ENCODE peak calls at places on chromosomes 16 and 17, in six cellular contexts. O is heart right ventricle, Z is OCI-LY7, R is fibroblast of lung, H is dorsolateral prefrontal cortex, A is A549. Q is an unnamed sample.

GRCh38 chr16:28195859-28196258 is 15.9 kb downstream of the XPO6 start:
- DNase-seq in R (no peak), Z (no peak), A (no peak), O (no peak), H (no peak), Q (no peak)

GRCh38 chr17:42016411-42016831 is 818 bp downstream of the DNAJC7 start:
- DNase-seq in A (no peak), R (peak), O (no peak), Z (peak), H (peak), Q (no peak)

GRCh38 chr17:29034510-29034909 is 8.4 kb upstream of the PIPOX start:
- DNase-seq in Z (no peak), A (no peak), O (no peak), R (no peak), H (no peak), Q (no peak)

GRCh38 chr17:7881655-7882054 is 6.9 kb upstream of the CHD3 start:
- DNase-seq in A (no peak), O (no peak), H (no peak), R (no peak), Z (no peak), Q (no peak)

GRCh38 chr16:4937782-4938682 is 1.1 kb upstream of the PPL start:
- DNase-seq in Z (no peak), O (no peak), H (no peak), A (no peak), R (no peak), Q (no peak)

GRCh38 chr17:65557349-65558310 is 3.8 kb downstream of the AXIN2 start:
- DNase-seq in Z (no peak), H (no peak), R (peak), O (no peak), A (peak), Q (no peak)

GRCh38 chr16:84893849-84894599 is 74.2 kb downstream of the CRISPLD2 start:
- DNase-seq in O (no peak), R (no peak), H (no peak), Z (peak), A (no peak), Q (no peak)

GRCh38 chr17:48720263-48721008 is 1.9 kb downstream of the PRAC1 start:
- DNase-seq in A (no peak), O (no peak), H (no peak), R (no peak), Z (no peak), Q (no peak)

GRCh38 chr16:20763461-20764232 is at the start of gene ACSM3:
- DNase-seq in O (no peak), A (peak), Z (peak), R (peak), H (no peak), Q (no peak)

GRCh38 chr16:88784074-88784855 is 755 bp downstream of the PIEZO1 start:
- DNase-seq in O (peak), Z (peak), H (no peak), R (peak), A (peak), Q (no peak)

GRCh38 chr17:64236827-64237403 is 26.1 kb downstream of the TEX2 start:
- DNase-seq in R (peak), A (peak), O (no peak), H (no peak), Z (no peak), Q (no peak)

GRCh38 chr17:900336-900735 is 79.2 kb downstream of the NXN start:
- DNase-seq in Z (no peak), A (no peak), H (no peak), O (no peak), R (no peak), Q (no peak)

DNA sequence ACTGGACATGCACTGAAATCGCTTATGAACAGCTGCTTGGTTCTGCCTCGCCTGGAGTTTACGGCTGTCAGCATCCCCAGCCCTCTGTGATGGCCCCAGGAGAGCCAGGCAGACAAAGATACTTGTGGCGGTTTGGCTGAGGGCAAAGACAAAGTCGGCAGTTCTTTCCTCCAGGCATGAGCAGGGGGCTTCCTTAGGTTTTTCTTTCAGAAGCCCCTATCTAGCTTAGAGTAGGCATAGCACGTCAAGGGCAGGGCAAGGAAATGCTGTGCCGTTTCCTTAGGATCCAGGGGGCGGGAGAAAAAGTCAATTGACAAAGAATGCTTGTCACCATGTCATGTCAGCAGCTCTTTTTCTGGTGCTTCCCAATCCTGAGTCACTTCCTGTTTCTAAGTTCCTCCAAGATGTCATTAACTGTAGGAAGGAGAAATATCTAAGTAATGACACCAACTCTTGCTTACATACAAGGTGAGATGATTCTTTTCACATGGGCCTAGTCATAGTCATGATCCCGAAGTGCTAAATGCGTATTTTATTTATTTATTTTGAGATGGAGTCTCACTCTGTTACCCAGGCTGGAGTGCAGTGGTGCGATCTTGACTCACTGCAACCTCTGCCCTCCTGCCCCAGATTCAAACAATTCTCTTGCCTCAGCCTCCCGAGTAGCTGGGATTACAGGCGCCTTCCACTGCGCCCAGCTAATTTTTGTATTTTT is 35.2 kb downstream of the GJC1 start:
- DNase-seq in R (peak), A (peak), O (no peak), Z (no peak), H (no peak), Q (no peak)
- H3K27ac ChIP-seq in R (peak), A (peak), O (peak), Z (no peak), H (no peak), Q (no peak)

GRCh38 chr17:37179893-37180292 is 195.9 kb upstream of the C17orf78 start:
- DNase-seq in A (no peak), R (peak), Z (no peak), O (no peak), H (no peak), Q (no peak)

GRCh38 chr17:37170881-37171460 is 204.8 kb upstream of the C17orf78 start:
- DNase-seq in R (no peak), O (no peak), Z (no peak), A (no peak), H (no peak), Q (no peak)

GRCh38 chr17:37177234-37177633 is 198.6 kb upstream of the C17orf78 start:
- DNase-seq in O (no peak), A (no peak), R (no peak), H (no peak), Z (no peak), Q (no peak)

GRCh38 chr17:37180371-37180770 is 195.4 kb upstream of the C17orf78 start:
- DNase-seq in R (no peak), Z (no peak), A (no peak), H (no peak), O (no peak), Q (no peak)

DNA sequence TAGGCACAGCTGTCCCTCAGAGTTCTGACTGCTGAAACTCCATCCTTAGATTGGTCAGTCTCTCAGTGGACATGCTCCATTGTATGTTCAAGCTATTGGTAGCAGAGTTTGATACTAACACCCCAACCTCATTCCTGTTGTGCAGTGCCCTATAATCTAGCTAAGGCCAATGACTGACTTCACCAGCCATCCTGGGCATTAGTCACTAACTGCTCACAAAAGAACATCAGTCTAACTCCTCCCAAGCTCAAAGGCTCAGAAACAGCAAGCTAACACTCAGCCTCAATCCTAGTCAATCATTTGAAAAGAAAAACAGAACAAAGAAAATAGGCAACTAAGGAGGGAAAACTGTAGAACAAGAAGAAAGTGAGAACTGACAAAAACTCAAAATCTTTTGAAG is 199.1 kb upstream of the C17orf78 start:
- DNase-seq in R (peak), A (no peak), H (no peak), Z (no peak), O (no peak), Q (no peak)
- H3K27ac ChIP-seq in R (no peak), A (no peak), H (peak), Z (no peak), O (no peak), Q (peak)

GRCh38 chr17:58531122-58531521 is 16.7 kb upstream of the MTMR4 start:
- DNase-seq in R (no peak), Z (no peak), H (no peak), O (no peak), A (no peak), Q (no peak)

GRCh38 chr17:58528443-58528842 is 14.0 kb upstream of the MTMR4 start:
- DNase-seq in H (no peak), O (no peak), Z (no peak), A (no peak), R (no peak), Q (no peak)

GRCh38 chr17:58527949-58528348 is 13.5 kb upstream of the MTMR4 start:
- DNase-seq in A (no peak), R (peak), O (no peak), Z (no peak), H (peak), Q (peak)

GRCh38 chr17:58530655-58531054 is 16.2 kb upstream of the MTMR4 start:
- DNase-seq in O (no peak), R (no peak), Z (no peak), H (no peak), A (no peak), Q (no peak)

DNA sequence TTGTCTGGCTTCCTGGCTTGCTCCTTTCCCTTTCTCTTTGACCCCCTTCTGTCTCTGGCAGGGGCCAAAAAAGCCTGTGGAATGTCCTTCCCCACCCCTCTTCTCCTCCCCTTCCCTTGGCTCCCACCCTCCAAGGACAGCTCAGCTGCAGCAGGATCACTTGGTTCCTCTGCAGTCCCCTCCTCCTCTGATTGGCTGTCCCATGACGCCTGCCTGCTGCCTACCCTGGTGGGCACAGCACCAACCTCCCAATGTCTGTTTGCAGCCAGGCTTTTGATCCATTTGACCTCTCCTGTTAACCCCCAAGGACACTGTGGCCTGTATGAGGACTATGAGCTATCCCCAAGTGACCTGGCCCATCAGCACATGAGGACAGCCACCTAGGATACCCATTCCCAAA is 14.8 kb upstream of the MTMR4 start:
- DNase-seq in R (no peak), O (no peak), H (peak), A (no peak), Z (no peak), Q (no peak)
- H3K27ac ChIP-seq in R (no peak), O (peak), H (peak), A (no peak), Z (no peak), Q (peak)

GRCh38 chr16:22673463-22673862 is 140.5 kb upstream of the HS3ST2 start:
- DNase-seq in O (no peak), Z (no peak), A (no peak), R (no peak), H (no peak), Q (no peak)
- H3K27ac ChIP-seq in O (no peak), Z (no peak), A (no peak), R (no peak), H (no peak), Q (no peak)

DNA sequence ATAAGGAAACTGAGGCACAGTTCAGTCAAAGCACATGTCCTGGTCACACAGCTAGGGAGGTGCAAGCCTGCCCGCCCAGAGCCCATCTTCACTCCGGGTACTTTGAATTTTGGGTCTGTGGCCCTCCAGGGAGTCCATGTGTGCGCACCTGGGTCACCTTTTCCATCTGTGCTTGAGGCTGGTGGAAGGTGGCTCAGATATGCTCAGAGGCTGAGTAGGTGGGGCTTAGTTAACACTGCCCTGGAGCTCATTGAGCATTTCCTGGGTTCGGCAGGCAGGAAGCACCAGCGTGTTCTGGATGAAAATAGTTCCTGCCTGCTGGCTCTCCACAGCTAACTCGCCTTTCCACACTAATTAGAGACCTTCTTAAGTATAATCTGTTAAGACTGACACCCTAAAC is 19.2 kb downstream of the FAM234A start:
- DNase-seq in H (no peak), R (no peak), Z (no peak), O (no peak), A (no peak), Q (no peak)
- H3K27ac ChIP-seq in H (no peak), R (no peak), Z (no peak), O (no peak), A (no peak), Q (no peak)

GRCh38 chr17:39098474-39099090 is 52.9 kb downstream of the PLXDC1 start:
- DNase-seq in Z (peak), H (no peak), A (no peak), O (no peak), R (no peak), Q (no peak)
- H3K27ac ChIP-seq in Z (no peak), H (no peak), A (no peak), O (no peak), R (no peak), Q (no peak)

GRCh38 chr16:68093816-68094613 is 8.8 kb downstream of the NFATC3 start:
- DNase-seq in H (no peak), O (no peak), R (peak), A (no peak), Z (peak), Q (no peak)

GRCh38 chr16:68094614-68094934 is 9.4 kb downstream of the NFATC3 start:
- DNase-seq in R (no peak), O (no peak), A (no peak), H (no peak), Z (no peak), Q (no peak)

GRCh38 chr16:68097895-68098294 is 12.7 kb downstream of the NFATC3 start:
- DNase-seq in H (no peak), R (no peak), Z (no peak), O (no peak), A (no peak), Q (no peak)

GRCh38 chr16:68096491-68096890 is 11.3 kb downstream of the NFATC3 start:
- DNase-seq in Z (no peak), H (no peak), A (no peak), O (no peak), R (no peak), Q (no peak)

GRCh38 chr16:68097088-68097487 is 11.9 kb downstream of the NFATC3 start:
- DNase-seq in R (no peak), Z (no peak), H (no peak), A (no peak), O (no peak), Q (no peak)
- H3K27ac ChIP-seq in R (no peak), Z (no peak), H (no peak), A (no peak), O (no peak), Q (no peak)

GRCh38 chr17:58091024-58091567 is 7.9 kb downstream of the DYNLL2 start:
- DNase-seq in H (no peak), A (no peak), O (no peak), Z (no peak), R (no peak), Q (no peak)

GRCh38 chr17:58094118-58094517 is 10.9 kb downstream of the DYNLL2 start:
- DNase-seq in O (no peak), Z (no peak), H (no peak), R (no peak), A (no peak), Q (no peak)

GRCh38 chr17:58089111-58089510 is 5.9 kb downstream of the DYNLL2 start:
- DNase-seq in R (no peak), O (peak), H (no peak), A (no peak), Z (no peak), Q (no peak)

GRCh38 chr17:58092797-58093385 is 9.7 kb downstream of the DYNLL2 start:
- DNase-seq in A (no peak), H (no peak), O (no peak), R (no peak), Z (no peak), Q (no peak)

GRCh38 chr17:58092101-58092796 is 9.0 kb downstream of the DYNLL2 start:
- DNase-seq in H (no peak), R (no peak), O (no peak), Z (no peak), A (no peak), Q (no peak)
- H3K27ac ChIP-seq in H (no peak), R (no peak), O (no peak), Z (no peak), A (no peak), Q (no peak)

DNA sequence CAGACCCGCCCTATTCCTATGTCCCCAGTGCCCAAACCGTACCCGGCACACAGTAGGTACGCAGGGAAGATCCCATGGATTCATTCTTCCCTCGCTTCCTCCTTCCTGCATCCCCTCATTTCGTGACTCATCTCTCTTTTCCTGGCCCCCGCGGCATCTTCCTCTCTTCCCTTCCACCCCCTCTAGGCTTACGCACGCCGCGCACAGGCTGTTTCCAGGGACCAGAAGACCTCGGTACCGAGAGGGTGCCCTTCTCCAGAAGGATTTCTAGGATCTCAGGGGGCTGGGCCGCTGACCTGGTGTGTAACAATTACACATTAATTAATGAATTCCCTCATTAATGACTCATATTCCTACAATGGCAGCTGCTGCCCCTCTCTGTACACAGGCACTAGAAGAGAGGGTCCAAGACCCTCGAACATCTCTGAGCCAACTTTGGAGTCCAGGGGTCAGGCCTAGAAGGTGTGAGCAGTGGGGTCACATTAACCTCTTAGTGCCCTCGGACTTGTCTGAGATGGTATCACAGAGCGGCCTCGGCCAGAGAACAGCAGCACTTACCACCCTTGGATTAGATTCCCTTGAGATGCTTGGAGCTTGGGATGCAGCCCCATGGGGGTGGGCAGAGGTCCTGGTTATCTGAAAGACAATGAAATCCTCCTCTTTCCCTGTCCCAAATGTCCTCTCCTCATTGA is 16.8 kb upstream of the PLLP start:
- DNase-seq in Z (no peak), R (no peak), A (no peak), H (no peak), O (peak), Q (no peak)
- H3K27ac ChIP-seq in Z (no peak), R (no peak), A (no peak), H (peak), O (peak), Q (peak)

Q was measured in caudate nucleus.